ENCODE peak calls at places on chromosomes 2 and 18, in five cellular contexts. One of them, this sample, is unnamed.

GRCh38 chr2:42450136-42450535 is 43.6 kb downstream of the KCNG3 start:
- DNase-seq in NCI-H2029: no peak
- DNase-seq in myocyte: peak
- DNase-seq in omental fat pad: no peak
- DNase-seq in neuronal stem cell: no peak
- DNase-seq in this sample: no peak

GRCh38 chr2:176174850-176175728 is 13.4 kb upstream of the HOXD1 start:
- DNase-seq in myocyte: no peak
- DNase-seq in neuronal stem cell: no peak
- DNase-seq in NCI-H2029: no peak
- DNase-seq in omental fat pad: no peak
- DNase-seq in this sample: no peak

GRCh38 chr18:76131738-76132137 is 363.3 kb downstream of the ZNF516 start:
- DNase-seq in neuronal stem cell: no peak
- DNase-seq in omental fat pad: no peak
- DNase-seq in myocyte: peak
- DNase-seq in NCI-H2029: no peak
- DNase-seq in this sample: no peak

GRCh38 chr18:45865466-45865865 is 40.0 kb downstream of the SIGLEC15 start:
- DNase-seq in omental fat pad: no peak
- DNase-seq in neuronal stem cell: no peak
- DNase-seq in NCI-H2029: no peak
- DNase-seq in myocyte: no peak
- DNase-seq in this sample: no peak

GRCh38 chr2:165778653-165779451 is 15.2 kb downstream of the GALNT3 start:
- DNase-seq in NCI-H2029: peak
- DNase-seq in neuronal stem cell: no peak
- DNase-seq in omental fat pad: no peak
- DNase-seq in myocyte: no peak
- DNase-seq in this sample: no peak

GRCh38 chr2:66432801-66433694 is 1.9 kb upstream of the MEIS1 start:
- DNase-seq in NCI-H2029: peak
- DNase-seq in myocyte: peak
- DNase-seq in omental fat pad: peak
- DNase-seq in neuronal stem cell: peak
- DNase-seq in this sample: peak

GRCh38 chr2:164114937-164115336 is 379.1 kb upstream of the FIGN start:
- DNase-seq in myocyte: no peak
- DNase-seq in NCI-H2029: no peak
- DNase-seq in neuronal stem cell: no peak
- DNase-seq in omental fat pad: no peak
- DNase-seq in this sample: no peak

GRCh38 chr2:40611196-40611595 is 159.3 kb upstream of the SLC8A1 start:
- DNase-seq in omental fat pad: no peak
- DNase-seq in neuronal stem cell: no peak
- DNase-seq in NCI-H2029: no peak
- DNase-seq in myocyte: peak
- DNase-seq in this sample: no peak

GRCh38 chr2:219387284-219388126 is at the start of gene DNPEP:
- DNase-seq in omental fat pad: peak
- DNase-seq in NCI-H2029: peak
- DNase-seq in neuronal stem cell: peak
- DNase-seq in myocyte: peak
- DNase-seq in this sample: peak

GRCh38 chr2:205752924-205753323 is 70.6 kb downstream of the NRP2 start:
- DNase-seq in omental fat pad: no peak
- DNase-seq in myocyte: peak
- DNase-seq in NCI-H2029: no peak
- DNase-seq in neuronal stem cell: no peak
- DNase-seq in this sample: no peak

GRCh38 chr2:6800553-6800952 is 65.2 kb downstream of the CMPK2 start:
- DNase-seq in omental fat pad: no peak
- DNase-seq in NCI-H2029: no peak
- DNase-seq in neuronal stem cell: no peak
- DNase-seq in myocyte: no peak
- DNase-seq in this sample: no peak

GRCh38 chr2:97673915-97674283 is 4.4 kb downstream of the C2orf92 start:
- DNase-seq in omental fat pad: no peak
- DNase-seq in myocyte: no peak
- DNase-seq in neuronal stem cell: no peak
- DNase-seq in NCI-H2029: no peak
- DNase-seq in this sample: no peak

GRCh38 chr2:227462972-227463931 is 8.7 kb upstream of the AGFG1 start:
- DNase-seq in myocyte: no peak
- DNase-seq in neuronal stem cell: no peak
- DNase-seq in omental fat pad: no peak
- DNase-seq in NCI-H2029: no peak
- DNase-seq in this sample: no peak

GRCh38 chr2:195602687-195603086 is 54.3 kb upstream of the SLC39A10 start:
- DNase-seq in NCI-H2029: no peak
- DNase-seq in omental fat pad: no peak
- DNase-seq in neuronal stem cell: no peak
- DNase-seq in myocyte: no peak
- DNase-seq in this sample: no peak

GRCh38 chr2:67083978-67084377 is 313.2 kb upstream of the ETAA1 start:
- DNase-seq in myocyte: no peak
- DNase-seq in NCI-H2029: no peak
- DNase-seq in omental fat pad: no peak
- DNase-seq in neuronal stem cell: no peak
- DNase-seq in this sample: no peak

GRCh38 chr2:107712857-107713256 is 113.8 kb upstream of the RGPD4 start:
- DNase-seq in omental fat pad: no peak
- DNase-seq in neuronal stem cell: no peak
- DNase-seq in myocyte: peak
- DNase-seq in NCI-H2029: peak
- DNase-seq in this sample: no peak

GRCh38 chr2:101900375-101900774 is 91.4 kb upstream of the IL1R2 start:
- DNase-seq in omental fat pad: no peak
- DNase-seq in neuronal stem cell: no peak
- DNase-seq in NCI-H2029: no peak
- DNase-seq in myocyte: no peak
- DNase-seq in this sample: no peak

GRCh38 chr2:107529146-107529545 is 297.5 kb upstream of the RGPD4 start:
- DNase-seq in NCI-H2029: peak
- DNase-seq in neuronal stem cell: no peak
- DNase-seq in omental fat pad: no peak
- DNase-seq in myocyte: peak
- DNase-seq in this sample: peak

This sample was measured in SHP77.